ENCODE peak calls at places on chromosomes 11 and 22, in ten cellular contexts. F, J, M, R, D, S, T, Y, L and U are unnamed samples.

GRCh38 chr22:20319041-20319744 is 667 bp downstream of the DGCR6L start:
- DNase-seq in R (peak), L (peak), J (no peak), T (no peak), Y (no peak), D (no peak), F (peak), S (peak), M (peak), U (no peak)

GRCh38 chr22:40044870-40045834 is 50.4 kb downstream of the FAM83F start:
- DNase-seq in S (peak), R (peak), F (peak), T (peak), L (peak), M (peak), Y (peak), J (no peak), D (peak), U (peak)

GRCh38 chr22:23098230-23098705 is 27.9 kb downstream of the GNAZ start:
- DNase-seq in R (no peak), J (no peak), D (no peak), T (no peak), Y (no peak), M (no peak), F (no peak), L (no peak), S (no peak), U (no peak)

GRCh38 chr11:62573006-62573591 is 592 bp downstream of the EEF1G start:
- DNase-seq in D (no peak), J (no peak), Y (no peak), F (peak), R (peak), T (peak), S (peak), L (peak), M (peak), U (no peak)

GRCh38 chr11:43955381-43956118 is 13.1 kb downstream of the C11orf96 start:
- DNase-seq in J (no peak), L (no peak), M (no peak), T (no peak), D (peak), Y (no peak), F (no peak), R (no peak), S (peak), U (peak)

GRCh38 chr22:20590477-20591294 is 83.3 kb downstream of the MED15 start:
- DNase-seq in M (no peak), R (no peak), T (no peak), Y (no peak), L (no peak), J (no peak), D (no peak), S (no peak), F (no peak), U (no peak)

GRCh38 chr22:45216133-45217003 is 24.3 kb downstream of the KIAA0930 start:
- DNase-seq in L (peak), F (no peak), T (no peak), S (peak), M (no peak), J (no peak), R (no peak), D (peak), Y (no peak), U (peak)

GRCh38 chr11:99098258-99098657 is 77.5 kb downstream of the CNTN5 start:
- DNase-seq in R (no peak), D (no peak), Y (no peak), L (no peak), F (no peak), T (no peak), M (peak), S (no peak), J (no peak), U (no peak)

GRCh38 chr11:46850829-46851380 is 4.8 kb upstream of the CKAP5 start:
- DNase-seq in T (no peak), Y (no peak), L (peak), F (no peak), J (no peak), R (no peak), S (no peak), M (no peak), D (no peak), U (no peak)

GRCh38 chr11:42239102-42239501 is 779.6 kb upstream of the LRRC4C start:
- DNase-seq in F (no peak), D (no peak), M (no peak), J (peak), R (no peak), Y (no peak), S (peak), L (no peak), T (no peak), U (peak)

GRCh38 chr11:45335434-45335833 is 49.3 kb upstream of the SYT13 start:
- DNase-seq in D (no peak), T (no peak), L (no peak), S (no peak), M (no peak), J (no peak), F (no peak), Y (no peak), R (no peak), U (no peak)

GRCh38 chr11:132047167-132047566 is 676.8 kb downstream of the NTM start:
- DNase-seq in D (peak), Y (no peak), L (no peak), M (no peak), J (no peak), T (no peak), R (no peak), S (peak), F (no peak), U (no peak)

GRCh38 chr11:132051704-132052103 is 681.3 kb downstream of the NTM start:
- DNase-seq in M (no peak), Y (no peak), L (no peak), T (no peak), R (no peak), D (no peak), F (no peak), J (no peak), S (no peak), U (no peak)

GRCh38 chr11:69449320-69450063 is 32.0 kb upstream of the LINC01488 start:
- DNase-seq in F (no peak), T (no peak), R (no peak), D (peak), Y (no peak), J (peak), M (no peak), L (no peak), S (peak), U (peak)

GRCh38 chr11:27795955-27796861 is 96.0 kb upstream of the BDNF start:
- DNase-seq in L (peak), S (peak), Y (peak), M (no peak), T (no peak), R (no peak), J (no peak), F (no peak), D (peak), U (no peak)

GRCh38 chr22:27197071-27197470 is 539.7 kb downstream of the MIAT start:
- DNase-seq in F (no peak), L (no peak), S (no peak), D (no peak), Y (no peak), T (no peak), R (no peak), M (no peak), J (no peak), U (no peak)

GRCh38 chr22:39820266-39820665 is 73.3 kb downstream of the ENTHD1 start:
- DNase-seq in S (peak), J (peak), F (no peak), Y (no peak), M (no peak), T (no peak), R (no peak), D (peak), L (no peak), U (peak)

GRCh38 chr11:3165152-3165705 is at the start of gene OSBPL5:
- DNase-seq in J (no peak), T (no peak), L (peak), M (no peak), R (peak), D (peak), S (peak), F (peak), Y (peak), U (peak)

GRCh38 chr22:42920101-42920820 is 63.2 kb upstream of the ARFGAP3 start:
- DNase-seq in M (no peak), J (no peak), D (peak), T (no peak), Y (no peak), S (peak), L (no peak), F (no peak), R (peak), U (peak)

GRCh38 chr11:93775289-93775688 is 8.8 kb upstream of the MED17 start:
- DNase-seq in Y (no peak), L (peak), S (peak), D (no peak), F (no peak), M (no peak), T (no peak), J (no peak), R (no peak), U (no peak)

GRCh38 chr22:18954333-18954732 is 18.2 kb upstream of the PRODH start:
- DNase-seq in M (peak), Y (peak), S (peak), L (peak), J (no peak), R (peak), D (peak), F (peak), T (peak), U (no peak)

GRCh38 chr11:62202910-62203309 is 5.6 kb upstream of the SCGB2A1 start:
- DNase-seq in J (no peak), Y (no peak), S (no peak), F (no peak), T (no peak), D (no peak), R (no peak), M (no peak), L (no peak), U (no peak)

GRCh38 chr22:30318773-30319419 is 7.8 kb downstream of the TBC1D10A start:
- DNase-seq in S (no peak), T (no peak), R (no peak), Y (no peak), D (no peak), J (no peak), M (no peak), F (no peak), L (peak), U (peak)

GRCh38 chr11:111081021-111081511 is 164.5 kb upstream of the POU2AF2 start:
- DNase-seq in F (no peak), Y (no peak), S (no peak), D (peak), J (no peak), T (no peak), R (no peak), M (no peak), L (no peak), U (no peak)

GRCh38 chr22:33028191-33028700 is 29.9 kb downstream of the SYN3 start:
- DNase-seq in T (no peak), J (no peak), S (no peak), M (no peak), L (no peak), F (no peak), Y (no peak), R (no peak), D (no peak), U (no peak)

GRCh38 chr11:65316311-65316978 is 1.8 kb downstream of the CDC42EP2 start:
- DNase-seq in R (no peak), T (no peak), L (peak), D (peak), F (peak), S (peak), M (no peak), J (peak), Y (peak), U (peak)

GRCh38 chr11:15923169-15923568 is 433.2 kb downstream of the SOX6 start:
- DNase-seq in F (peak), S (no peak), T (no peak), M (no peak), J (no peak), R (no peak), Y (no peak), L (peak), D (no peak), U (no peak)

GRCh38 chr11:5815534-5815933 is 6.8 kb downstream of the OR52N2 start:
- DNase-seq in D (no peak), F (no peak), T (no peak), M (no peak), J (no peak), L (no peak), S (no peak), Y (no peak), R (no peak), U (no peak)

GRCh38 chr11:113114452-113115027 is 153.3 kb downstream of the NCAM1 start:
- DNase-seq in F (peak), S (peak), R (no peak), J (no peak), M (peak), D (peak), T (peak), L (peak), Y (peak), U (peak)

GRCh38 chr22:38462960-38463784 is 4.7 kb upstream of the KDELR3 start:
- DNase-seq in Y (peak), J (no peak), S (no peak), T (no peak), F (peak), L (peak), M (no peak), R (peak), D (no peak), U (no peak)

DNA sequence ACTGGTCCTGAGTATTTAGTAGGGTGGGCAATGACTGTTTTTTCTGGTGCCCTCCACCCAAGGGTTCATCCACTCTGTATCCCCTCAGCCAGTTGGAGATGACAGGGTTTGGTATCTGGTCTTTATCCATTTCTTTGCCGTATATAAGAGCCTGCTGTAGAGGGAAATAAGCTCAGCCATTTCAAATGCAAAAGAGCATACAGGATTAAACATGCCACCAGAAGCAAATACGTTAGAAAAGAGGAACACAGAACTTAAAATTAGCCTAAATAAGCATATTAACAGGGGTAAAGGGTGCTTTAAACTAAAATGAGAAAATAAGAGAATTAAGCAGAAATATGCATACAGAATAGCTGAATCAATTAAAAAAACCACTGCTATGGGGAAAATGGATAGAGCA is 27.8 kb upstream of the TOP3B start:
- DNase-seq in Y (no peak), M (no peak), T (no peak), S (no peak), F (no peak), J (no peak), D (no peak), L (no peak), R (no peak), U (no peak)
- H3K4me3 ChIP-seq in Y (no peak), M (no peak), T (no peak), S (no peak), F (no peak), J (no peak), D (no peak), L (no peak), R (no peak), U (no peak)

GRCh38 chr11:72584293-72584921 is 89.8 kb downstream of the PDE2A start:
- DNase-seq in L (peak), F (peak), S (peak), J (no peak), Y (peak), M (no peak), D (peak), T (peak), R (peak), U (no peak)
- H3K4me3 ChIP-seq in L (peak), F (no peak), S (no peak), J (peak), Y (peak), M (no peak), D (peak), T (no peak), R (peak), U (no peak)

DNA sequence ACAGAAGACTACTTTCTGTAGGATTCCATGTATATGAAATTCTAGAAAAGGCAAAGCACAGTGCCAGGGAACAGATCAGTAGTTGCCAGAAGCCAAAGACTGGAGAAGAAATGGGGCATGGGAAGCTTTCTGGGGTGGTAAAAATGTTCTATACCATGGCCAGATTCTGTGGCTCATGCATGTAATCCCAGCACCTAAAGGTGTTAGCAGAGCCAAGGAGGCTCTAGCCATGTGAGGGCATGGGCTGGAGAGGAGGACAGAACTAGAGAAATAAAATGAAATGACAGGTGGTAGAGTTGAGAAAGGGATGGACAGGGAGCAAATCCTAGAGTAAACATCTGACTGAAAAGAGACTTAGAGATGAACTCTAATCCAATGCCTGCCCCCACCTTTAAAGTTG is 26.9 kb upstream of the HMGXB4 start:
- DNase-seq in M (no peak), L (no peak), R (no peak), Y (no peak), F (no peak), T (no peak), D (no peak), J (no peak), S (no peak), U (no peak)
- H3K4me3 ChIP-seq in M (peak), L (no peak), R (no peak), Y (no peak), F (no peak), T (no peak), D (no peak), J (no peak), S (no peak), U (no peak)

DNA sequence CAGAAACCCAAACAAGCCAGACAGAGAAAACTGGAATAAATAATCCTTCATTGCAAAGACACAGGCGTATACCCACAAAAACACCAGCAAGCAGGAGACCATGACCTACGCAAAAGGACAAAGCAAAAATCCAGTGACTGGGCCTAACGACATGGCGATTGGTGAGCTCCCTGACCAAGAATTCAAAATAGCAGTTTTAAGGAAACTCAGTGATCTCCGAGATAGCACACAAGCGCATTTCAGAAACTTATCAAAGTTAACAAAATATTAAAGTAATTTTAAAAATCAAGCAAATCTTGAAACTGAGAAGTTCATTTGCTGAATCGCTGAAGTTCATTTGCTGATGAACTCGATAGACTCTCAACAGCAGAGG is 27.6 kb downstream of the DBX1 start:
- DNase-seq in S (no peak), Y (no peak), D (no peak), M (no peak), J (no peak), L (no peak), T (no peak), R (no peak), F (no peak), U (no peak)
- H3K4me3 ChIP-seq in S (peak), Y (peak), D (no peak), M (no peak), J (peak), L (no peak), T (no peak), R (peak), F (peak), U (no peak)

DNA sequence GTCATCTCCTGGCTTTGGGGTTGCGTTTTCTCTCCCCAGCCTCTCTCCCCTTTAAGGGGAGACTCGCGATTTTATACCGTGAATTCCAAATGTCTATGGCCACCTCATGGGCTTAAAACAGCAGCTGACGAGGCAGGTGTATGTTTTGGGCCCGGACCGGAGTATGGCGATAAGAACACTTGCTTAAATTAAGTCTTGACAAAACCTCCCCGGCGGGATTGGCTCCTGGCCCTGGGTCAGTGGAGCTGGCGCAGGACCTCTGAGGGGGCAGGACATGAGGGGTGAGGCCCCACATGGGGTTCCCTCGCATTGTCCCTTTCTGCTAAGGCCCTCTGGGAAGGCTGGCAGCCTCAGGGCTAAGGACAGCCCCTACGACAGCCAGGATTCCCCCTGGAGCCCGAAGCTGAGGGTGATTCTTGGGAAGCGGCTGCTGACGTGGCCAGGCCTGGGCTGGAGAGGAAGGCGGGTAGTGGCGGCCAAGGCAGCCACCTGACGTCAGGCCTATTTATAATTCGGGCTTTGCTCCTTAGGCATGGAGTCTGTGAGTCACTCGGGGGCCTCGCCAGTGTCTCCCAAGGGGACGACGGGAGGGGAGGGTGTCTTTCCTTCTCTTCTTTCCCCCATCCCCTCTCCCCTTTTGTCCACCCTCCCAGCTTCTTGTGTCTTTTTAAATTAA is 12.7 kb downstream of the MYO18B start:
- DNase-seq in L (no peak), J (no peak), M (no peak), Y (no peak), R (no peak), S (peak), T (no peak), F (no peak), D (peak), U (peak)
- H3K4me3 ChIP-seq in L (no peak), J (no peak), M (no peak), Y (no peak), R (no peak), S (no peak), T (no peak), F (no peak), D (no peak), U (no peak)

GRCh38 chr11:71355266-71355665 is 92.9 kb downstream of the DHCR7 start:
- DNase-seq in S (no peak), R (no peak), T (no peak), M (no peak), J (no peak), F (no peak), L (no peak), Y (no peak), D (peak), U (no peak)
- H3K4me3 ChIP-seq in S (no peak), R (no peak), T (no peak), M (no peak), J (no peak), F (no peak), L (no peak), Y (no peak), D (no peak), U (no peak)

GRCh38 chr11:126394036-126394435 is 38.5 kb downstream of the ST3GAL4 start:
- DNase-seq in M (no peak), R (peak), S (no peak), J (no peak), D (no peak), Y (no peak), T (no peak), F (no peak), L (no peak), U (no peak)
- H3K4me3 ChIP-seq in M (no peak), R (no peak), S (no peak), J (no peak), D (no peak), Y (no peak), T (no peak), F (no peak), L (no peak), U (no peak)

GRCh38 chr22:17542452-17542851 is 20.8 kb upstream of the SLC25A18 start:
- DNase-seq in R (no peak), Y (no peak), L (no peak), D (no peak), J (no peak), M (no peak), F (no peak), S (no peak), T (no peak), U (no peak)

GRCh38 chr22:17536269-17536668 is 27.0 kb upstream of the SLC25A18 start:
- DNase-seq in S (peak), F (no peak), L (no peak), D (no peak), Y (no peak), M (no peak), T (no peak), R (no peak), J (no peak), U (peak)

GRCh38 chr22:17540481-17540880 is 22.8 kb upstream of the SLC25A18 start:
- DNase-seq in J (no peak), Y (no peak), M (no peak), T (no peak), D (no peak), R (no peak), S (no peak), F (no peak), L (no peak), U (no peak)

GRCh38 chr22:17541476-17541875 is 21.8 kb upstream of the SLC25A18 start:
- DNase-seq in Y (no peak), L (no peak), J (no peak), T (no peak), S (no peak), R (no peak), M (no peak), F (no peak), D (no peak), U (no peak)

DNA sequence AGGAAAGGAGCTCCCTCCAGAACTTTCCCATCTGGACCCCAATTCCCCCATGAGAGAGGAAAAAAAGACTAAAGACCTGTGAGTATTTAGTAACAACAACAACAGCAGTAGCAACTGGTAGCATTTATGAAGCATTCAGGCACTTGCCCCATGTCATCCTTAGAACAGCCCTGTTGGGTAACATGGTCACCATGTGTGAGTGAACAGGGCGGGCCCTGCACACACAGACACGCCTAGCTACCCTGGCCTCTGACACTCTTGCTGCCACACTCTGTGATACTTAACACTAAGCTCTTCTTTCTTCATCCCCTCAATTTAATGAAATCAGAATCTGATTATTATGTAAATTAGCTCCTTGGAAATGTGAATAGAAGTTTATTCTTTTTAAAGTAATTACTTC is 26.1 kb upstream of the SLC25A18 start:
- DNase-seq in S (no peak), L (no peak), T (no peak), J (no peak), Y (no peak), F (no peak), R (no peak), M (no peak), D (no peak), U (no peak)
- H3K4me3 ChIP-seq in S (no peak), L (no peak), T (no peak), J (no peak), Y (no peak), F (no peak), R (no peak), M (no peak), D (no peak), U (no peak)